ENCODE peak calls at places on chromosome 21, in four cellular contexts. I is fibroblast of lung, U is type B pancreatic cell, H is nephron progenitor cell. V is an unnamed sample.

GRCh38 chr21:46656820-46657219 is 21.3 kb downstream of the PRMT2 start:
- DNase-seq in U (no peak), I (no peak), H (no peak), V (no peak)

GRCh38 chr21:32658524-32658923 is 46.3 kb upstream of the CFAP298 start:
- DNase-seq in I (no peak), U (no peak), H (no peak), V (no peak)

GRCh38 chr21:36701912-36702621 is 3.2 kb downstream of the SIM2 start:
- DNase-seq in H (no peak), U (no peak), I (no peak), V (no peak)

GRCh38 chr21:15857740-15858139 is 128.0 kb downstream of the USP25 start:
- DNase-seq in H (no peak), I (no peak), U (no peak), V (no peak)

GRCh38 chr21:33402011-33402979 is 918 bp upstream of the IFNGR2 start:
- DNase-seq in H (peak; percentile 25), I (peak; percentile 60), U (no peak), V (peak; percentile 63)

GRCh38 chr21:27807596-27807995 is 840.7 kb upstream of the ADAMTS5 start:
- DNase-seq in U (no peak), I (no peak), H (no peak), V (no peak)

GRCh38 chr21:29340228-29340627 is 41.5 kb downstream of the BACH1 start:
- DNase-seq in H (no peak), U (no peak), I (no peak), V (no peak)

GRCh38 chr21:28516996-28517592 is 475.6 kb downstream of the LTN1 start:
- DNase-seq in H (peak; percentile 75), I (peak; percentile 47), U (no peak), V (peak; percentile 46)

GRCh38 chr21:38806153-38806941 is 618 bp downstream of the ETS2 start:
- DNase-seq in I (peak; percentile 10), U (no peak), H (peak; percentile 70), V (no peak)

GRCh38 chr21:17462276-17462981 is 50.4 kb upstream of the CXADR start:
- DNase-seq in I (peak; percentile 83), H (no peak), U (no peak), V (no peak)

GRCh38 chr21:15121655-15122120 is 56.9 kb upstream of the NRIP1 start:
- DNase-seq in H (no peak), U (no peak), I (peak; percentile 58), V (no peak)

GRCh38 chr21:29448766-29449165 is 150.0 kb downstream of the BACH1 start:
- DNase-seq in U (no peak), H (no peak), I (no peak), V (no peak)

GRCh38 chr21:22575165-22575584 is 1577.0 kb downstream of the NCAM2 start:
- DNase-seq in I (no peak), U (no peak), H (peak; percentile 25), V (no peak)
- TF ChIP-seq CTCF in I (no peak), U (peak; percentile 78), H (peak; percentile 61), V (no peak)

GRCh38 chr21:31606081-31606874 is 53.2 kb upstream of the SOD1 start:
- DNase-seq in I (no peak), H (no peak), U (no peak), V (no peak)

GRCh38 chr21:31612889-31613785 is 46.4 kb upstream of the SOD1 start:
- DNase-seq in I (peak; percentile 12), H (no peak), U (no peak), V (no peak)

GRCh38 chr21:31611445-31611844 is 48.0 kb upstream of the SOD1 start:
- DNase-seq in I (no peak), U (no peak), H (no peak), V (no peak)

GRCh38 chr21:31607791-31608190 is 51.7 kb upstream of the SOD1 start:
- DNase-seq in U (no peak), H (no peak), I (no peak), V (no peak)

DNA sequence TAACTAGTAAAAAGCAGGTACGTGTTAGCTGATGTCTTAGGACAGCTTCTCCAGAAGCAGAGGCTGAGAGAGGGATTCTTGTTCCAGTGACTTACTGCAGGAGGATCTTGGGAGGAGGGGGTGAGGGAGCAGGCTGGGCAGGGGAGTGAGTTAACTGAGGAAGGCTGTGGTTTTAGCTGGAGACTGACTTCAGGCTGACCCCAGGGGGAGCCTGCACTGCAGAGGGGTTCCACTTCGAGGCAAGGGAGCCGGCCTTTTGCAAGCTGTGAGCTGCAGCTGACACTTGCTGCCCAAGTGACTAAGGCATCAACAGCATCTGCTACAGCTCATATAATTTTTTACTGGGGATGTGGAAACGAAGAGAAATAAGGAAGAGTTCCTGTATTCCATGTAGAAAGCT is 50.4 kb upstream of the SOD1 start:
- DNase-seq in I (no peak), U (no peak), H (no peak), V (no peak)
- TF ChIP-seq CTCF in I (no peak), U (no peak), H (no peak), V (no peak)

GRCh38 chr21:43717166-43717853 is 1.6 kb upstream of the PDXK start:
- DNase-seq in H (no peak), U (no peak), I (no peak), V (no peak)

GRCh38 chr21:43717967-43718871 is 710 bp upstream of the PDXK start:
- DNase-seq in I (no peak), U (no peak), H (peak; percentile 42), V (no peak)

GRCh38 chr21:43720539-43721224 is 1.8 kb downstream of the PDXK start:
- DNase-seq in H (no peak), I (no peak), U (no peak), V (no peak)

GRCh38 chr21:43719748-43720538 is 1.0 kb downstream of the PDXK start:
- DNase-seq in I (no peak), U (no peak), H (no peak), V (peak; percentile 72)

GRCh38 chr21:43718872-43719747 is at the start of gene PDXK:
- DNase-seq in I (peak; percentile 78), H (peak; percentile 89), U (peak; percentile 91), V (peak; percentile 94)
- TF ChIP-seq CTCF in I (no peak), H (no peak), U (no peak), V (no peak)

GRCh38 chr21:41914358-41914757 is 35.2 kb upstream of the PRDM15 start:
- DNase-seq in H (no peak), U (no peak), I (no peak), V (no peak)

GRCh38 chr21:41914965-41915364 is 35.8 kb upstream of the PRDM15 start:
- DNase-seq in H (no peak), I (no peak), U (no peak), V (no peak)

GRCh38 chr21:41916888-41917433 is 36.9 kb downstream of the C2CD2 start:
- DNase-seq in I (no peak), U (no peak), H (no peak), V (no peak)

GRCh38 chr21:41917531-41917930 is 36.3 kb downstream of the C2CD2 start:
- DNase-seq in H (no peak), U (no peak), I (no peak), V (no peak)

GRCh38 chr21:41913230-41913629 is 34.1 kb upstream of the PRDM15 start:
- DNase-seq in H (no peak), U (no peak), I (no peak), V (no peak)
- TF ChIP-seq CTCF in H (no peak), U (no peak), I (no peak), V (no peak)

GRCh38 chr21:30615199-30615598 is 1.0 kb upstream of the KRTAP20-1 start:
- DNase-seq in I (no peak), U (no peak), H (no peak), V (no peak)
- TF ChIP-seq CTCF in I (no peak), U (no peak), H (no peak), V (no peak)

DNA sequence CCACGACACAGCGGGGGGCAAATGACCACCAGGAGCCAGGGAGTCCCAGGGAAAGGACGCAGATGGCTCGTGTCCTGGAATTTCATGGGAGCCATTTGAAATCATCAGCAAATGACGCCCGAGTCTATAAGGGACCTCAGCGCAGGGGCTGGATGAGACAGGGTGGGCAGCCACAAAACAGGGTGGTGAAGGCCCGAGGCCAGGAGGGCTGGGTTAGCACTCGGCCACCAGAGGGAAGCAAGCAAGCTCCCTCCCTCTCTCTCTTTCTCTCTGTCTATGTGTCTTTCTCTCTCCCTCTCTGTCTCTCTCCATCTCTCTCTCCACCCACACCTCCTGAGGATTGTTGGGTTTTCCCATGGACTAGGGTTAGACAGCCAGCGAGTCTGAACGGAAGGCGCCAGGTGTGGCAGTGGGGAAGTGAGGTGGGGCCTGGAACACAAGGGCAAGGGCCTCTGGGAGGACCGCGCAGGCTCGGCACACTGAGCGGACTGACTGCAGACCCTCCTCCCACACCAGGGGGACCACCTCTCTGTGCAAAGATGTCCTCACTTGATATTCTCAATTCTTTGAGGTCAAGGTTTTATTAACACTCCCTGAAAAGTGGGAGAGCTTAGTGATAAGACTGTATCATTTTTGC is 73.8 kb upstream of the TMPRSS2 start:
- DNase-seq in I (no peak), U (peak; percentile 60), H (no peak), V (peak; percentile 69)
- TF ChIP-seq CTCF in I (no peak), U (no peak), H (no peak), V (peak; percentile 29)

GRCh38 chr21:44950016-44950326 is 10.1 kb downstream of the SLX9 start:
- DNase-seq in U (no peak), H (no peak), I (no peak), V (no peak)
- TF ChIP-seq CTCF in U (no peak), H (peak; percentile 18), I (no peak), V (no peak)

GRCh38 chr21:25640671-25641292 is 1.7 kb downstream of the JAM2 start:
- DNase-seq in U (no peak), I (no peak), H (no peak), V (no peak)

GRCh38 chr21:25638634-25639166 is 358 bp upstream of the JAM2 start:
- DNase-seq in I (peak; percentile 15), U (no peak), H (no peak), V (no peak)

GRCh38 chr21:25639922-25640670 is 1.0 kb downstream of the JAM2 start:
- DNase-seq in I (peak; percentile 10), U (no peak), H (peak; percentile 62), V (peak; percentile 31)

GRCh38 chr21:25637846-25638245 is 1.2 kb upstream of the JAM2 start:
- DNase-seq in H (no peak), I (no peak), U (no peak), V (no peak)

GRCh38 chr21:25639167-25639921 is at the start of gene JAM2:
- DNase-seq in H (peak; percentile 73), U (peak; percentile 71), I (peak; percentile 39), V (peak; percentile 73)
- TF ChIP-seq CTCF in H (no peak), U (peak; percentile 58), I (no peak), V (no peak)

V was measured in Peyer's patch.